ENCODE peak calls at places on chromosomes 6 and 20, in four cellular contexts. K, I, S and X are unnamed samples.

GRCh38 chr6:125790403-125791150 is at the start of gene NCOA7:
- DNase-seq in K (peak), I (peak), S (peak), X (peak)

GRCh38 chr6:144582939-144583613 is 297.9 kb downstream of the UTRN start:
- DNase-seq in K (peak), I (no peak), S (peak), X (peak)

GRCh38 chr6:105601541-105602174 is 198.8 kb upstream of the PREP start:
- DNase-seq in K (no peak), I (no peak), S (peak), X (peak)

GRCh38 chr20:22106308-22106938 is 401.0 kb downstream of the PAX1 start:
- DNase-seq in K (no peak), I (peak), S (no peak), X (no peak)

GRCh38 chr6:39008737-39009136 is 39.8 kb upstream of the GLP1R start:
- DNase-seq in K (no peak), I (no peak), S (no peak), X (no peak)

GRCh38 chr6:85678602-85679444 is 36.1 kb upstream of the SYNCRIP start:
- DNase-seq in K (peak), I (peak), S (peak), X (peak)

GRCh38 chr6:161828355-161828754 is 554.5 kb upstream of the AGPAT4 start:
- DNase-seq in K (no peak), I (no peak), S (no peak), X (no peak)

GRCh38 chr6:56372621-56373020 is 125.2 kb upstream of the COL21A1 start:
- DNase-seq in K (no peak), I (no peak), S (no peak), X (no peak)

GRCh38 chr6:114762145-114762544 is 419.3 kb upstream of the HS3ST5 start:
- DNase-seq in K (no peak), I (no peak), S (no peak), X (no peak)

GRCh38 chr6:43269273-43270007 is 26.2 kb downstream of the TTBK1 start:
- DNase-seq in K (peak), I (no peak), S (no peak), X (no peak)

GRCh38 chr6:112253505-112253841 is 894 bp downstream of the LAMA4 start:
- DNase-seq in K (no peak), I (no peak), S (no peak), X (no peak)

GRCh38 chr20:45306431-45306982 is at the start of gene RBPJL:
- DNase-seq in K (no peak), I (no peak), S (peak), X (peak)

GRCh38 chr6:39041072-39041471 is 7.5 kb upstream of the GLP1R start:
- DNase-seq in K (no peak), I (no peak), S (peak), X (peak)

GRCh38 chr6:129575378-129576118 is 134.4 kb downstream of the ARHGAP18 start:
- DNase-seq in K (peak), I (peak), S (no peak), X (no peak)

GRCh38 chr6:14004258-14004657 is 79.5 kb downstream of the RNF182 start:
- DNase-seq in K (no peak), I (no peak), S (no peak), X (no peak)

GRCh38 chr20:10665027-10665561 is 8.7 kb downstream of the JAG1 start:
- DNase-seq in K (no peak), I (no peak), S (no peak), X (no peak)

GRCh38 chr20:64079273-64080012 is at the start of gene RGS19:
- DNase-seq in K (peak), I (peak), S (peak), X (peak)

GRCh38 chr6:11921017-11921438 is 91.1 kb upstream of the HIVEP1 start:
- DNase-seq in K (no peak), I (no peak), S (no peak), X (no peak)

GRCh38 chr6:156953478-156954146 is 176.4 kb downstream of the ARID1B start:
- DNase-seq in K (peak), I (peak), S (peak), X (no peak)

GRCh38 chr6:135739288-135739687 is 112.2 kb upstream of the PDE7B start:
- DNase-seq in K (no peak), I (no peak), S (no peak), X (no peak)

GRCh38 chr6:15793288-15793687 is 130.5 kb upstream of the DTNBP1 start:
- DNase-seq in K (no peak), I (no peak), S (no peak), X (no peak)

GRCh38 chr20:51447097-51447764 is 95.3 kb downstream of the NFATC2 start:
- DNase-seq in K (no peak), I (peak), S (no peak), X (no peak)

GRCh38 chr6:4303638-4304037 is 168.3 kb upstream of the ECI2 start:
- DNase-seq in K (no peak), I (no peak), S (no peak), X (no peak)